ENCODE peak calls at places on chromosomes 11 and 22, in five cellular contexts. B, E, J, I and P are unnamed samples.

GRCh38 chr11:2084721-2085120 is 54.5 kb downstream of the IGF2 start:
- DNase-seq in B (no peak), E (no peak), J (no peak), I (no peak), P (peak; percentile 0)

GRCh38 chr11:115587718-115588342 is 83.6 kb upstream of the CADM1 start:
- DNase-seq in B (no peak), E (no peak), J (no peak), I (no peak), P (no peak)

GRCh38 chr11:32094931-32095330 is 4.1 kb downstream of the RCN1 start:
- DNase-seq in B (no peak), E (no peak), J (no peak), I (no peak), P (no peak)

GRCh38 chr11:20467458-20468185 is 80.1 kb downstream of the PRMT3 start:
- DNase-seq in B (no peak), E (no peak), J (no peak), I (no peak), P (no peak)

GRCh38 chr11:28107726-28108618 is at the start of the genes KIF18A and METTL15:
- DNase-seq in B (peak; percentile 100), E (peak; percentile 95), J (peak; percentile 90), I (peak; percentile 100), P (peak; percentile 100)

GRCh38 chr11:130498181-130498580 is 49.7 kb downstream of the ADAMTS15 start:
- DNase-seq in B (no peak), E (no peak), J (no peak), I (no peak), P (no peak)

GRCh38 chr11:116563713-116564050 is 209.1 kb downstream of the BUD13 start:
- DNase-seq in B (no peak), E (no peak), J (no peak), I (no peak), P (no peak)

GRCh38 chr11:63841554-63841953 is 2.6 kb downstream of the MARK2 start:
- DNase-seq in B (no peak), E (no peak), J (no peak), I (no peak), P (no peak)

GRCh38 chr11:128246364-128247234 is 340.8 kb downstream of the ETS1 start:
- DNase-seq in B (no peak), E (no peak), J (no peak), I (no peak), P (peak; percentile 45)

GRCh38 chr22:42277232-42277753 is 6.8 kb upstream of the TCF20 start:
- DNase-seq in B (no peak), E (no peak), J (no peak), I (no peak), P (no peak)

GRCh38 chr11:61168858-61169257 is 7.6 kb upstream of the VPS37C start:
- DNase-seq in B (no peak), E (no peak), J (no peak), I (no peak), P (no peak)

GRCh38 chr11:69553416-69554357 is 72.2 kb downstream of the LINC01488 start:
- DNase-seq in B (no peak), E (no peak), J (no peak), I (no peak), P (no peak)

GRCh38 chr22:38925571-38926041 is 31.8 kb upstream of the APOBEC3A start:
- DNase-seq in B (no peak), E (no peak), J (no peak), I (no peak), P (no peak)

GRCh38 chr11:65615950-65616574 is 486 bp downstream of the PCNX3 start:
- DNase-seq in B (no peak), E (no peak), J (no peak), I (no peak), P (peak; percentile 52)

GRCh38 chr11:112421854-112422253 is 161.2 kb upstream of the PLET1 start:
- DNase-seq in B (no peak), E (no peak), J (no peak), I (no peak), P (no peak)

GRCh38 chr22:37501610-37502341 is 15.6 kb upstream of the MFNG start:
- DNase-seq in B (peak; percentile 96), E (no peak), J (no peak), I (peak; percentile 90), P (peak; percentile 91)

GRCh38 chr11:80815752-80816453 is 1375.1 kb upstream of the TENM4 start:
- DNase-seq in B (no peak), E (no peak), J (no peak), I (no peak), P (no peak)

GRCh38 chr22:38477515-38477914 is 9.6 kb downstream of the KDELR3 start:
- DNase-seq in B (no peak), E (no peak), J (no peak), I (no peak), P (no peak)

GRCh38 chr11:12602421-12602820 is 71.8 kb upstream of the TEAD1 start:
- DNase-seq in B (no peak), E (no peak), J (peak; percentile 15), I (no peak), P (no peak)

GRCh38 chr11:58513747-58514367 is 6.0 kb upstream of the OR5B21 start:
- DNase-seq in B (peak; percentile 22), E (peak; percentile 60), J (peak; percentile 56), I (peak; percentile 36), P (peak; percentile 55)

GRCh38 chr11:79156031-79156430 is 284.8 kb downstream of the TENM4 start:
- DNase-seq in B (no peak), E (no peak), J (no peak), I (no peak), P (no peak)